ENCODE peak calls at places on chromosomes 7 and 10, in four cellular contexts. E is frontal cortex, F is posterior vena cava, I is anterior cingulate cortex. H is an unnamed sample.

GRCh38 chr10:79350407-79351154 is 3.3 kb downstream of the PPIF start:
- DNase-seq in E (no peak), F (peak), I (no peak), H (no peak)

GRCh38 chr10:130377986-130378545 is 241.9 kb downstream of the GLRX3 start:
- DNase-seq in E (no peak), F (no peak), I (no peak), H (no peak)

GRCh38 chr10:102384053-102384452 is 11.5 kb upstream of the NFKB2 start:
- DNase-seq in I (no peak), E (no peak), F (peak), H (no peak)

GRCh38 chr7:84251183-84251845 is 56.7 kb upstream of the SEMA3A start:
- DNase-seq in E (no peak), I (no peak), F (no peak), H (no peak)

GRCh38 chr7:927031-927671 is 27.3 kb downstream of the ADAP1 start:
- DNase-seq in F (peak), I (no peak), E (no peak), H (peak)

GRCh38 chr10:34994565-34995142 is 95.5 kb downstream of the CUL2 start:
- DNase-seq in E (peak), I (no peak), F (no peak), H (no peak)

GRCh38 chr10:83539528-83540308 is 599.6 kb upstream of the GHITM start:
- DNase-seq in I (peak), E (no peak), F (peak), H (no peak)

GRCh38 chr10:29859521-29860130 is 199.8 kb downstream of the JCAD start:
- DNase-seq in I (no peak), E (no peak), F (no peak), H (no peak)

GRCh38 chr10:133274751-133275682 is 1.7 kb downstream of the ADAM8 start:
- DNase-seq in E (no peak), F (no peak), I (no peak), H (peak)

GRCh38 chr7:71457881-71458590 is 326.1 kb downstream of the GALNT17 start:
- DNase-seq in F (no peak), I (no peak), E (no peak), H (no peak)

GRCh38 chr7:1290262-1291039 is 57.8 kb downstream of the UNCX start:
- DNase-seq in F (peak), E (peak), I (peak), H (peak)

GRCh38 chr7:115208710-115209540 is 287.0 kb downstream of the MDFIC start:
- DNase-seq in E (no peak), I (no peak), F (no peak), H (no peak)

GRCh38 chr10:12966067-12966466 is 35.4 kb downstream of the CCDC3 start:
- DNase-seq in F (no peak), I (no peak), E (no peak), H (no peak)

GRCh38 chr7:36794689-36795088 is 70.4 kb upstream of the AOAH start:
- DNase-seq in I (no peak), E (no peak), F (no peak), H (no peak)

GRCh38 chr7:141263508-141263907 is 189.6 kb downstream of the TMEM178B start:
- DNase-seq in E (no peak), I (no peak), F (no peak), H (no peak)

GRCh38 chr7:41708621-41709358 is 5.9 kb upstream of the INHBA start:
- DNase-seq in E (no peak), I (no peak), F (no peak), H (no peak)

GRCh38 chr10:63798599-63799498 is 277.6 kb downstream of the REEP3 start:
- DNase-seq in I (no peak), F (peak), E (peak), H (peak)

GRCh38 chr7:4629287-4629905 is 52.7 kb upstream of the FOXK1 start:
- DNase-seq in I (no peak), F (no peak), E (no peak), H (peak)

GRCh38 chr7:41825927-41826480 is 123.1 kb upstream of the INHBA start:
- DNase-seq in F (no peak), I (no peak), E (no peak), H (no peak)

GRCh38 chr10:73653701-73654100 is 2.1 kb downstream of the SYNPO2L start:
- DNase-seq in E (no peak), F (no peak), I (no peak), H (no peak)

GRCh38 chr7:863106-863505 is 13.2 kb upstream of the GET4 start:
- DNase-seq in I (no peak), E (no peak), F (no peak), H (no peak)

GRCh38 chr10:97454330-97455036 is 8.5 kb downstream of the ZDHHC16 start:
- DNase-seq in F (no peak), E (no peak), I (no peak), H (no peak)

GRCh38 chr10:119333146-119333792 is 125.9 kb downstream of the GRK5 start:
- DNase-seq in E (no peak), I (no peak), F (no peak), H (no peak)

GRCh38 chr7:47945261-47946015 is 2.8 kb downstream of the PKD1L1 start:
- DNase-seq in I (peak), E (peak), F (peak), H (peak)

H was measured in kidney.